ENCODE peak calls at places on chromosomes 7 and 10, in seven cellular contexts. H, F, Q, G, O, L and J are unnamed samples.

GRCh38 chr10:114917927-114918672 is 19.9 kb upstream of the TRUB1 start:
- DNase-seq in H (no peak), F (no peak), Q (no peak), G (no peak), O (no peak), L (no peak), J (no peak)

GRCh38 chr7:67525588-67525987 is 529.0 kb downstream of the TYW1 start:
- DNase-seq in H (no peak), F (no peak), Q (no peak), G (no peak), O (no peak), L (no peak), J (no peak)

GRCh38 chr7:41005381-41005901 is 697.4 kb downstream of the INHBA start:
- DNase-seq in H (no peak), F (no peak), Q (peak; percentile 63), G (no peak), O (no peak), L (no peak), J (no peak)

GRCh38 chr7:159166530-159166929 is 21.9 kb upstream of the VIPR2 start:
- DNase-seq in H (no peak), F (no peak), Q (no peak), G (no peak), O (no peak), L (no peak), J (no peak)

GRCh38 chr10:47406870-47407648 is 23.0 kb upstream of the ZNF488 start:
- DNase-seq in H (no peak), F (no peak), Q (peak; percentile 42), G (no peak), O (no peak), L (no peak), J (no peak)

GRCh38 chr7:126792501-126792900 is 460.2 kb downstream of the GRM8 start:
- DNase-seq in H (no peak), F (no peak), Q (no peak), G (no peak), O (no peak), L (peak; percentile 86), J (no peak)

GRCh38 chr10:17273403-17273802 is 45.4 kb downstream of the VIM start:
- DNase-seq in H (no peak), F (no peak), Q (peak; percentile 42), G (no peak), O (no peak), L (no peak), J (no peak)

GRCh38 chr7:139182363-139182762 is 48.7 kb upstream of the UBN2 start:
- DNase-seq in H (no peak), F (no peak), Q (no peak), G (no peak), O (no peak), L (no peak), J (no peak)

GRCh38 chr10:5071411-5072198 is 22.6 kb upstream of the AKR1C3 start:
- DNase-seq in H (no peak), F (no peak), Q (peak; percentile 72), G (no peak), O (peak; percentile 25), L (peak; percentile 60), J (no peak)

GRCh38 chr10:111391146-111391545 is 314.3 kb downstream of the ADRA2A start:
- DNase-seq in H (no peak), F (no peak), Q (peak; percentile 52), G (no peak), O (no peak), L (no peak), J (no peak)